ENCODE peak calls at places on chromosomes 11 and 22, in six cellular contexts. Y, E, P, N, L and U are unnamed samples.

GRCh38 chr11:45079943-45080719 is 66.3 kb upstream of the PRDM11 start:
- DNase-seq in Y (no peak), E (peak), P (peak), N (no peak), L (no peak), U (no peak)

GRCh38 chr11:8809605-8810272 is 101.2 kb upstream of the AKIP1 start:
- DNase-seq in Y (no peak), E (no peak), P (no peak), N (no peak), L (peak), U (no peak)

GRCh38 chr11:76243648-76244285 is 37.5 kb upstream of the WNT11 start:
- DNase-seq in Y (no peak), E (no peak), P (no peak), N (no peak), L (no peak), U (no peak)

GRCh38 chr22:47851586-47851985 is 1089.1 kb downstream of the TBC1D22A start:
- DNase-seq in Y (no peak), E (no peak), P (no peak), N (no peak), L (no peak), U (no peak)

GRCh38 chr22:45290410-45290936 is 5.7 kb downstream of the UPK3A start:
- DNase-seq in Y (no peak), E (no peak), P (no peak), N (peak), L (peak), U (no peak)

GRCh38 chr22:39725351-39726035 is 154.9 kb downstream of the CACNA1I start:
- DNase-seq in Y (no peak), E (no peak), P (no peak), N (no peak), L (peak), U (no peak)

GRCh38 chr11:6237271-6237670 is 1.6 kb upstream of the CNGA4 start:
- DNase-seq in Y (no peak), E (no peak), P (no peak), N (no peak), L (no peak), U (no peak)

GRCh38 chr11:40882301-40882700 is 577.2 kb downstream of the LRRC4C start:
- DNase-seq in Y (no peak), E (no peak), P (no peak), N (no peak), L (no peak), U (no peak)

GRCh38 chr11:69429716-69430491 is 51.6 kb upstream of the LINC01488 start:
- DNase-seq in Y (no peak), E (no peak), P (no peak), N (no peak), L (no peak), U (no peak)

GRCh38 chr22:33129621-33130020 is 71.4 kb upstream of the SYN3 start:
- DNase-seq in Y (no peak), E (no peak), P (no peak), N (no peak), L (peak), U (no peak)